ENCODE peak calls at places on chromosomes 2 and 18, in seven cellular contexts. Y, L, B, R, K, W and Z are unnamed samples.

GRCh38 chr2:167692191-167692590 is 555.2 kb downstream of the STK39 start:
- DNase-seq in Y (no peak), L (no peak), B (no peak), R (no peak), K (no peak), W (no peak), Z (no peak)

GRCh38 chr2:44934962-44935853 is 6.3 kb upstream of the SIX3 start:
- DNase-seq in Y (no peak), L (no peak), B (no peak), R (no peak), K (no peak), W (peak; percentile 23), Z (peak; percentile 32)

GRCh38 chr2:235489897-235490296 is 3.9 kb upstream of the AGAP1 start:
- DNase-seq in Y (no peak), L (no peak), B (no peak), R (no peak), K (no peak), W (no peak), Z (no peak)

GRCh38 chr2:68319397-68320117 is at the start of gene CNRIP1:
- DNase-seq in Y (peak; percentile 53), L (peak; percentile 53), B (peak; percentile 61), R (peak; percentile 77), K (no peak), W (peak; percentile 4), Z (peak; percentile 33)

GRCh38 chr2:45845566-45845965 is 194.1 kb downstream of the PRKCE start:
- DNase-seq in Y (no peak), L (no peak), B (no peak), R (no peak), K (no peak), W (no peak), Z (no peak)

GRCh38 chr2:126901459-126901858 is 2.8 kb downstream of the TEX51 start:
- DNase-seq in Y (no peak), L (peak; percentile 13), B (no peak), R (no peak), K (no peak), W (no peak), Z (no peak)

GRCh38 chr18:58776084-58776483 is 88.6 kb upstream of the ZNF532 start:
- DNase-seq in Y (no peak), L (no peak), B (no peak), R (peak; percentile 41), K (peak; percentile 5), W (no peak), Z (no peak)

GRCh38 chr2:145029885-145030284 is 510.0 kb upstream of the ZEB2 start:
- DNase-seq in Y (no peak), L (no peak), B (no peak), R (no peak), K (no peak), W (no peak), Z (no peak)

GRCh38 chr2:60463249-60463648 is 90.2 kb downstream of the BCL11A start:
- DNase-seq in Y (peak; percentile 71), L (no peak), B (no peak), R (peak; percentile 47), K (no peak), W (no peak), Z (no peak)

GRCh38 chr2:233663911-233664310 is 7.8 kb upstream of the UGT1A9 start:
- DNase-seq in Y (peak; percentile 15), L (no peak), B (no peak), R (no peak), K (no peak), W (no peak), Z (no peak)

GRCh38 chr2:44965684-44966083 is 24.2 kb downstream of the SIX3 start:
- DNase-seq in Y (no peak), L (no peak), B (no peak), R (no peak), K (no peak), W (peak; percentile 29), Z (no peak)

DNA sequence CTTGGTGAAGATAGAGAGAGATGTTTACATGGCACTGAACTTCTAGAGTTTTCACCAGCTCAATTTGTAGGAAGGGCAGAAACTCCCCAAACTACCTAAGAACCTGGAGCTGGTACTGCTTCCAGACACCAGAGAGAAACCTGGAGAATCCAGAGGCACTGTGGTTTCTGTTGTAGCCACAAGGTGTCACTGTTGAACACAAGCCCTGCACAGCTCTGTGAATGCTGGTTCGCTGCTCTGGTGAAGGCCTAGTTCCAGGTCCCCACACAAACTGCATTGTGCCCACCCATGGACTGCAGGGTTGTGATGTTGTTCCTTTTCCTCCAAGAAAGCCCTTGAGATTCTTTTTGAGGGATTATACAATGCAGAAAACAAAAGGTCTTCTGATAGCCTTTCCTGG is 150.5 kb upstream of the HS6ST1 start:
- DNase-seq in Y (peak; percentile 10), L (peak; percentile 21), B (no peak), R (no peak), K (no peak), W (no peak), Z (no peak)
- TF ChIP-seq CTCF in Y (peak; percentile 68), L (peak; percentile 24), B (peak; percentile 55), R (peak; percentile 25), K (peak; percentile 48), W (peak; percentile 39), Z (no peak)

DNA sequence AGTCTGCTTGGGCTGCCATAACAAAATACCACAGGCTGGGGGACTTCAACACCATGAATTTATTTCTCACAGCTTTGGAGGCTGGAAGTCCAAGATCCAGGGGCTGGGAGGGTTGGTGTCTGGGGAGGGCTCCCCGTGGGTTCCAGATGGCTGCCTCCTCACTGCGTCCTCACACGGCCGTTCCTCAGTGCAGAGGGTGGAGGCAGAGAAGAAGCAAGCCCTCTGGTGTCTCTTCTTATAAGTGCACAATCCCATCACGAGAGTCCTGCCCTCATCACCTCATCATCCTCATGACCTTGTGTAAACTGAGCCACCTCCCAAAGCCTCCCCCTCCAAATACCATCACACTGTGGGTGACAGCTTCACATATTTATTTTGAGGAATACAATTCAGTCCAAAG is 26.3 kb downstream of the TMEM163 start:
- DNase-seq in Y (no peak), L (no peak), B (no peak), R (no peak), K (no peak), W (no peak), Z (no peak)
- TF ChIP-seq CTCF in Y (no peak), L (no peak), B (no peak), R (no peak), K (no peak), W (no peak), Z (no peak)

GRCh38 chr2:146697307-146697706 is 1147.5 kb upstream of the ACVR2A start:
- DNase-seq in Y (no peak), L (no peak), B (no peak), R (no peak), K (no peak), W (no peak), Z (no peak)

GRCh38 chr2:146701183-146701582 is 1143.6 kb upstream of the ACVR2A start:
- DNase-seq in Y (peak; percentile 11), L (no peak), B (no peak), R (no peak), K (no peak), W (peak; percentile 24), Z (no peak)
- TF ChIP-seq CTCF in Y (peak; percentile 11), L (no peak), B (no peak), R (no peak), K (peak; percentile 3), W (peak; percentile 34), Z (no peak)

GRCh38 chr2:150544731-150545130 is 57.3 kb upstream of the RND3 start:
- DNase-seq in Y (no peak), L (no peak), B (no peak), R (no peak), K (no peak), W (no peak), Z (no peak)

GRCh38 chr2:150545931-150546330 is 58.5 kb upstream of the RND3 start:
- DNase-seq in Y (no peak), L (no peak), B (no peak), R (no peak), K (no peak), W (no peak), Z (no peak)

GRCh38 chr2:150552421-150552820 is 65.0 kb upstream of the RND3 start:
- DNase-seq in Y (no peak), L (no peak), B (no peak), R (no peak), K (no peak), W (no peak), Z (no peak)

GRCh38 chr2:150549381-150549780 is 61.9 kb upstream of the RND3 start:
- DNase-seq in Y (no peak), L (no peak), B (no peak), R (no peak), K (no peak), W (peak; percentile 40), Z (no peak)

GRCh38 chr2:150548527-150548926 is 61.1 kb upstream of the RND3 start:
- DNase-seq in Y (no peak), L (no peak), B (no peak), R (peak; percentile 46), K (no peak), W (no peak), Z (no peak)
- TF ChIP-seq CTCF in Y (peak; percentile 68), L (no peak), B (peak; percentile 59), R (peak; percentile 30), K (peak; percentile 38), W (peak; percentile 55), Z (peak; percentile 33)

DNA sequence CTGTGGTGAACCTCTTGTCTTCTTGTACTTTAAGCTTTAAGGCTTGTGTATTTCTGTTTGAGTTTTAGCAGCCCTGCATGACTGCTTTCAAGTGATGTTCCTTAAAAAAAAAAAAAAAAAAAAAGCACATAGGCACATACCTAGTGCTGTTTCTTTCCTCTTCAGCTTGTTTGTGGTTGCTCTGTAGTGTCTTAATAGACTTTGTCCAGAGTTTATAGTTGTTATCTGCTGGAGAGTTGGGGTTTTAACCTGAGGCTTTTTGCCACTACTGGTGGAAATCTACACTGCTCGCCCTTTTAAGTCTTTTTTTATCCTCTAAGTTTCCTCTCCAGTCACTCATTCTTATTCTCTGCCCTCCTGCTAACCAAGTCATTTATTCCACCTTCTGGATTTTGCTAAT is 34.5 kb downstream of the AGFG1 start:
- DNase-seq in Y (no peak), L (no peak), B (no peak), R (no peak), K (no peak), W (no peak), Z (no peak)
- TF ChIP-seq CTCF in Y (no peak), L (no peak), B (no peak), R (no peak), K (no peak), W (no peak), Z (no peak)

DNA sequence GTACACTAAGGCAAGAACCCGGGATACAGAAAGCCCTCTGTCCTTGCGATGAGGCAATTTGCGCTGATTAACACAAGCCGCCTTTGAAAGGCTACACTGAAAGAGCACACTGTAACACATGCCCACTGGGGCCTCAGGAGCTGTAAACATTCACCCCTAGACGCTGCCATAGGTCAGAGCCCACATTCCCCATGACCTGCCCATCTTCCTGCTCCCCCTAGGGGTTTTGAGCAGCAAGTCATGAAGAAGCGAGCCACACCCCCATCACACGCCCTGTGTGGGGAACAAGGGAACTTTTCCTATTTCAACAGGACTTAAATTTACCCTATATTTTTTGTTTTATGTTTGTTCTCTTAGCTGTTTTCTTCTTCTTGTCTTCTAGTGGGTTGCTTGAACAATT is 47.8 kb upstream of the SLC4A10 start:
- DNase-seq in Y (no peak), L (no peak), B (no peak), R (no peak), K (no peak), W (no peak), Z (peak; percentile 18)
- TF ChIP-seq CTCF in Y (peak; percentile 28), L (no peak), B (peak; percentile 39), R (no peak), K (peak; percentile 12), W (no peak), Z (no peak)